ENCODE peak calls at places on chromosome 19, in ten cellular contexts. O, S, K, I, V, E, X, L, B and G are unnamed samples. For H3K36me3, the result is how much of the 10 kb centered on the place peaks cover.

GRCh38 chr19:31312004-31312403 is 37.2 kb downstream of the TSHZ3 start:
- DNase-seq in I (peak), L (peak), V (peak), K (peak), S (peak), E (peak), X (no peak), O (peak), B (no peak), G (peak)

GRCh38 chr19:48452255-48452654 is 3.1 kb upstream of the KCNJ14 start:
- DNase-seq in O (peak), V (no peak), L (no peak), E (no peak), K (no peak), X (peak), I (no peak), S (no peak), B (no peak), G (no peak)

GRCh38 chr19:29337029-29337428 is 124.1 kb upstream of the UQCRFS1 start:
- DNase-seq in L (no peak), X (no peak), O (no peak), E (no peak), I (no peak), K (no peak), B (no peak), S (no peak), V (no peak), G (no peak)

GRCh38 chr19:49487277-49488045 is at the start of gene RPL13A:
- DNase-seq in I (peak), L (peak), E (peak), S (peak), K (peak), X (peak), B (peak), V (peak), O (peak), G (peak)

GRCh38 chr19:3346677-3347353 is 19.6 kb upstream of the NFIC start:
- DNase-seq in V (no peak), E (peak), L (peak), I (peak), B (no peak), O (peak), K (peak), X (peak), S (peak), G (peak)

GRCh38 chr19:2070436-2070827 is 19.4 kb upstream of the MKNK2 start:
- DNase-seq in O (peak), E (no peak), L (no peak), B (no peak), V (no peak), I (no peak), X (no peak), K (no peak), S (no peak), G (no peak)

GRCh38 chr19:4414144-4414799 is 11.8 kb downstream of the CHAF1A start:
- DNase-seq in B (no peak), V (no peak), K (peak), O (peak), X (no peak), L (no peak), S (no peak), I (peak), E (no peak), G (no peak)

GRCh38 chr19:49718511-49718910 is 27.6 kb downstream of the CPT1C start:
- DNase-seq in L (no peak), I (peak), S (no peak), V (peak), B (no peak), E (no peak), K (no peak), X (no peak), O (peak), G (no peak)

GRCh38 chr19:32824906-32825608 is 44.5 kb downstream of the SLC7A9 start:
- DNase-seq in L (no peak), K (no peak), O (no peak), X (no peak), B (peak), E (no peak), I (no peak), S (no peak), V (no peak), G (no peak)

GRCh38 chr19:11540642-11541041 is 2.0 kb downstream of the CNN1 start:
- DNase-seq in S (no peak), O (peak), E (no peak), V (no peak), K (no peak), B (no peak), X (no peak), I (no peak), L (no peak), G (no peak)

GRCh38 chr19:51116736-51117135 is 8.0 kb upstream of the SIGLEC9 start:
- DNase-seq in K (no peak), I (no peak), S (no peak), B (no peak), V (no peak), O (no peak), X (no peak), L (no peak), E (no peak), G (no peak)

GRCh38 chr19:46221981-46222610 is 7.4 kb upstream of the IGFL1 start:
- DNase-seq in E (peak), X (peak), V (peak), S (peak), B (no peak), K (peak), O (peak), I (peak), L (peak), G (peak)

GRCh38 chr19:3660493-3661219 is 34.1 kb upstream of the CACTIN start:
- DNase-seq in E (no peak), B (no peak), K (no peak), X (no peak), I (no peak), L (no peak), V (no peak), S (no peak), O (no peak), G (no peak)

GRCh38 chr19:22619371-22619770 is 14.8 kb upstream of the ZNF492 start:
- DNase-seq in B (no peak), V (no peak), K (no peak), L (no peak), E (no peak), S (peak), X (no peak), I (no peak), O (peak), G (no peak)

GRCh38 chr19:3855321-3855720 is 13.5 kb downstream of the ZFR2 start:
- DNase-seq in V (peak), X (peak), I (no peak), O (no peak), S (no peak), K (no peak), L (no peak), B (no peak), E (no peak), G (no peak)

GRCh38 chr19:40057166-40057565 is 1.1 kb upstream of the ZNF780B start:
- DNase-seq in S (no peak), K (no peak), X (no peak), E (no peak), L (no peak), V (no peak), O (no peak), B (no peak), I (no peak), G (no peak)

GRCh38 chr19:40054632-40055031 is 1.4 kb downstream of the ZNF780B start:
- DNase-seq in V (no peak), K (no peak), B (no peak), E (no peak), O (no peak), S (no peak), X (no peak), L (no peak), I (no peak), G (no peak)

GRCh38 chr19:40055832-40056504 is at the start of gene ZNF780B:
- DNase-seq in E (peak), B (peak), V (peak), S (peak), I (peak), L (peak), X (peak), K (peak), O (peak), G (peak)

GRCh38 chr19:40055049-40055448 is 982 bp downstream of the ZNF780B start:
- DNase-seq in B (no peak), L (no peak), S (no peak), K (no peak), X (no peak), I (no peak), O (no peak), E (no peak), V (no peak), G (no peak)

GRCh38 chr19:40056505-40056904 is 474 bp upstream of the ZNF780B start:
- DNase-seq in L (no peak), S (no peak), V (no peak), B (no peak), K (no peak), E (no peak), I (no peak), X (no peak), O (no peak), G (no peak)
- H3K36me3 ChIP-seq in L (under half), S (under half), V (under half), B (under half), K (under half), E (under half), I (under half), X (under half), O (under half), G (under half)

GRCh38 chr19:52603558-52604207 is 33.6 kb downstream of the ZNF701 start:
- DNase-seq in E (no peak), S (no peak), X (no peak), V (peak), O (no peak), L (no peak), K (peak), I (peak), B (no peak), G (no peak)
- H3K27ac ChIP-seq in E (no peak), S (peak), X (peak), V (no peak), O (no peak), L (peak), K (no peak), I (no peak), B (no peak), G (no peak)

DNA sequence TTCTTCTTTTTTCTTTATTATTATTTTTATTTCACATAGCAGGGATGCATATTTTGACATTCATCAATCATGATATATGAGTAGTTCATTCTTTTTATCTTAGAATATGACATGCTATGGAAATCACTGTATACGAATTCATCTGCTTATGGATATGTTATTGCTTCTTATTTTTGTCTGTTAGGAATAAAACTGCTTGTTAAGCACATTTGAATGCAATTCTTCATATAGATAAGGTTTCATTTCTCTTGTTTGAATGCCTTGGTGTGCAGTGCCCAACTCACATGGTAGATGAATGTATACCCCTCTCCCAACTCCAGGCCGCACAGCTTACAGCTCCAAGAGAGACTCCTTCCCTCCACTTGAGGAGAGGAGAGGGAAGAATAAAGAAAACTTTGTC is 11.3 kb downstream of the ZNF776 start:
- DNase-seq in K (no peak), V (no peak), E (no peak), X (no peak), S (no peak), B (no peak), I (no peak), L (no peak), O (no peak), G (no peak)
- H3K36me3 ChIP-seq in K (under half), V (under half), E (under half), X (half or more), S (half or more), B (under half), I (under half), L (under half), O (under half), G (under half)

GRCh38 chr19:34357431-34357830 is 7.6 kb upstream of the GPI start:
- DNase-seq in S (no peak), E (no peak), I (no peak), L (no peak), O (no peak), K (no peak), X (no peak), V (no peak), B (no peak), G (no peak)

GRCh38 chr19:34359954-34360315 is 5.1 kb upstream of the GPI start:
- DNase-seq in E (no peak), K (no peak), L (no peak), I (no peak), O (no peak), B (peak), X (no peak), S (no peak), V (no peak), G (no peak)

GRCh38 chr19:34360354-34360909 is 4.6 kb upstream of the GPI start:
- DNase-seq in B (no peak), L (no peak), O (no peak), S (no peak), X (no peak), E (no peak), I (no peak), V (no peak), K (no peak), G (no peak)

GRCh38 chr19:34356875-34357274 is 8.1 kb upstream of the GPI start:
- DNase-seq in I (no peak), X (no peak), V (no peak), B (no peak), S (no peak), E (no peak), K (no peak), O (no peak), L (no peak), G (peak)

GRCh38 chr19:34359140-34359953 is 5.6 kb upstream of the GPI start:
- DNase-seq in I (peak), B (peak), X (peak), K (peak), O (peak), L (peak), S (peak), V (peak), E (peak), G (peak)
- H3K27ac ChIP-seq in I (peak), B (no peak), X (peak), K (peak), O (peak), L (peak), S (peak), V (peak), E (peak), G (peak)

GRCh38 chr19:16516381-16516780 is 20.2 kb downstream of the C19orf44 start:
- DNase-seq in S (no peak), B (no peak), V (no peak), O (no peak), E (no peak), K (no peak), I (no peak), L (no peak), X (no peak), G (no peak)

GRCh38 chr19:16518483-16519229 is 22.5 kb downstream of the C19orf44 start:
- DNase-seq in I (no peak), S (no peak), X (no peak), O (no peak), K (no peak), L (no peak), B (no peak), E (no peak), V (no peak), G (no peak)

GRCh38 chr19:16518061-16518460 is 21.9 kb downstream of the C19orf44 start:
- DNase-seq in L (no peak), I (no peak), E (no peak), K (no peak), X (no peak), O (no peak), B (no peak), V (no peak), S (no peak), G (no peak)

GRCh38 chr19:16519230-16519687 is 23.0 kb downstream of the CHERP start:
- DNase-seq in X (no peak), S (no peak), V (no peak), B (no peak), K (no peak), E (no peak), I (no peak), O (no peak), L (no peak), G (no peak)

GRCh38 chr19:16516923-16517610 is 20.9 kb downstream of the C19orf44 start:
- DNase-seq in E (no peak), L (no peak), O (no peak), S (no peak), V (no peak), X (no peak), K (no peak), I (no peak), B (no peak), G (no peak)
- H3K36me3 ChIP-seq in E (under half), L (under half), O (under half), S (half or more), V (half or more), X (half or more), K (under half), I (under half), B (under half), G (under half)

GRCh38 chr19:16458391-16459128 is 13.2 kb downstream of the EPS15L1 start:
- DNase-seq in K (no peak), V (no peak), L (no peak), S (no peak), X (no peak), B (no peak), I (no peak), E (no peak), O (no peak), G (no peak)
- H3K27ac ChIP-seq in K (no peak), V (no peak), L (peak), S (peak), X (peak), B (no peak), I (no peak), E (no peak), O (no peak), G (no peak)

GRCh38 chr19:36014029-36014924 is at the start of gene ALKBH6:
- DNase-seq in S (peak), O (peak), V (peak), E (peak), X (peak), B (peak), L (peak), I (peak), K (peak), G (peak)

GRCh38 chr19:36013280-36014028 is 559 bp downstream of the ALKBH6 start:
- DNase-seq in L (no peak), K (peak), I (no peak), O (no peak), S (no peak), B (no peak), V (no peak), X (no peak), E (no peak), G (no peak)

GRCh38 chr19:36023432-36023831 is 9.2 kb downstream of the CLIP3 start:
- DNase-seq in B (no peak), X (no peak), I (no peak), O (no peak), E (no peak), S (no peak), L (no peak), K (no peak), V (no peak), G (no peak)

DNA sequence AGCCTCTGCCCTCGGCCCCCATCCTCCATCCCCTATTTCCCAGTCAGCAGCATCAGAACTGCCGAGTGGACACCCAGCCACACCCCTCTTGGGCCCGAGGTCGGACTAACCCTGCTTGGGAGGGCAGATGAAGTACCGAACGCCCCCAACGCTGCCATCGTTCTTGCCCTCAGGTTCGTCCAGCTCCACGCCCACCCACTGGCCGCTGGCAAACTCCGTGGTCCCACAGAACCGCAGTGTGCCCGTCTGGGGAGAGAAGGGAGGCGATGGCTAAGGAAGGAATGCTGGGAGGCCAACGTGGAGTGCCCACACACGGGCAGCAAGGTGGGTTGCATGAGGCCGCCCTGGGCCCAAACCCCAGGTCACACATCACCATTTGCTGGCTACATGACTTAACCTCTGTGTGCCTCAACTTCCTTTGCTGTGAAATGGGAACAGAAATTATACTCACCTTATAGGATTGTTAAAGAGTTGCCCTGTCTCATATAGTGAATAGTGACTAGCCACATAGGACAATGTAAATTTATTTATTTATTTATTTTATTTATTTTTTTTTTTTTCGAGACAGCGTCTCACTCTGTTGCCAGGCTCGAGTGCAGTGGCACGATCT is 5.2 kb upstream of the ALKBH6 start:
- DNase-seq in I (no peak), S (no peak), E (no peak), K (no peak), B (no peak), L (no peak), O (no peak), V (no peak), X (no peak), G (no peak)
- H3K36me3 ChIP-seq in I (under half), S (under half), E (under half), K (under half), B (under half), L (under half), O (under half), V (under half), X (half or more), G (under half)

DNA sequence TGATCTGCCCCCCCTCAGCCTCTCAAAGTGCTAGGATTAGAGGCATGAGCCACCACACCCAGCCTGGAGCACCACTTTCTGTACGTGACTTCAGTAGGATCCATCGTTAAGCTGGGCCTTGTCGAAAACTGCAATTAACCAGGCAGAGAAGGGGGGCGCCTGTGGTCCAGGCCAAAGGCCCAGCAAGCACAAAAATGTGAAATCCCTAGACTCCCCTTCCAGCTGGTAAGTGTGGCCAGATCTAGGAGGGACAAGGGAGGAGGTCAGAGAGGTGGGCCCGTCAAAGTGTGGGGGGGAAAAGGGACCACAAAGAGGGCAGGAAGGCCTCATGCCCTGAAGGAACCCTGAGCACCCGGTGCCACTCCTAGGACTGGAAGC is 13.8 kb downstream of the DDX39A start:
- DNase-seq in K (no peak), S (no peak), B (peak), V (no peak), E (no peak), I (no peak), O (no peak), X (no peak), L (no peak), G (no peak)
- H3K27ac ChIP-seq in K (no peak), S (peak), B (no peak), V (no peak), E (no peak), I (no peak), O (no peak), X (peak), L (peak), G (no peak)